ENCODE peak calls at places on chromosomes 16 and 17, in six cellular contexts. A, X, M, B, L and J are unnamed samples.
A peak's percentile ranks its signal among the peaks of the same experiment; 100 is the strongest.

GRCh38 chr16:56203052-56203451 is 11.8 kb downstream of the GNAO1 start:
- DNase-seq in A (no peak), M (peak; percentile 64), X (peak; percentile 23), B (peak; percentile 64), L (peak; percentile 56), J (peak; percentile 79)

GRCh38 chr16:89670496-89671431 is 13.1 kb downstream of the SPATA33 start:
- DNase-seq in A (no peak), L (no peak), B (no peak), M (no peak), X (no peak), J (no peak)

GRCh38 chr17:73645050-73645871 is 1.0 kb upstream of the SDK2 start:
- DNase-seq in A (no peak), X (peak; percentile 36), L (peak; percentile 94), M (peak; percentile 67), B (peak; percentile 23), J (peak; percentile 54)

GRCh38 chr17:3870871-3871306 is 22.0 kb downstream of the CAMKK1 start:
- DNase-seq in A (no peak), M (no peak), X (peak; percentile 34), L (no peak), B (no peak), J (no peak)

GRCh38 chr17:34981538-34982241 is 1.4 kb downstream of the LIG3 start:
- DNase-seq in L (peak; percentile 38), B (no peak), X (no peak), M (no peak), A (no peak), J (no peak)

GRCh38 chr17:54948380-54948779 is 20.1 kb downstream of the COX11 start:
- DNase-seq in B (no peak), A (no peak), L (no peak), X (no peak), M (no peak), J (peak; percentile 59)

GRCh38 chr17:3502466-3502865 is 26.7 kb downstream of the ASPA start:
- DNase-seq in L (no peak), B (no peak), X (no peak), A (no peak), M (no peak), J (no peak)

GRCh38 chr17:11598274-11599221 is at the start of gene DNAH9:
- DNase-seq in A (peak; percentile 99), M (peak; percentile 94), X (peak; percentile 96), B (peak; percentile 7), L (peak; percentile 99), J (peak; percentile 82)

GRCh38 chr17:37280841-37281240 is 94.9 kb upstream of the C17orf78 start:
- DNase-seq in X (no peak), L (no peak), A (no peak), M (no peak), B (no peak), J (no peak)

GRCh38 chr17:45312477-45313418 is 4.1 kb downstream of the MAP3K14 start:
- DNase-seq in M (no peak), A (no peak), X (no peak), B (no peak), L (no peak), J (no peak)

GRCh38 chr16:20409398-20410152 is at the start of gene ACSM5:
- DNase-seq in B (no peak), L (no peak), X (peak; percentile 25), M (peak; percentile 86), A (peak; percentile 39), J (peak; percentile 84)

GRCh38 chr17:35701491-35701890 is 29.9 kb upstream of the RASL10B start:
- DNase-seq in B (no peak), L (no peak), X (no peak), A (no peak), M (no peak), J (no peak)

GRCh38 chr16:55322327-55322726 is 1.7 kb upstream of the IRX6 start:
- DNase-seq in M (no peak), L (no peak), X (no peak), B (no peak), A (no peak), J (no peak)

GRCh38 chr16:25014500-25015147 is 545 bp downstream of the ARHGAP17 start:
- DNase-seq in X (peak; percentile 47), B (peak; percentile 50), L (peak; percentile 77), A (peak; percentile 30), M (peak; percentile 71), J (peak; percentile 44)

GRCh38 chr16:14202697-14203096 is 131.6 kb downstream of the MRTFB start:
- DNase-seq in A (no peak), X (no peak), B (no peak), L (peak; percentile 23), M (no peak), J (no peak)

GRCh38 chr16:89155184-89155679 is 16.3 kb upstream of the CDH15 start:
- DNase-seq in L (no peak), B (no peak), X (peak; percentile 64), A (peak; percentile 55), M (peak; percentile 84), J (peak; percentile 29)

GRCh38 chr16:1244881-1245280 is 4.4 kb downstream of the TPSAB1 start:
- DNase-seq in L (no peak), M (peak; percentile 51), A (no peak), B (peak; percentile 48), X (no peak), J (peak; percentile 27)

GRCh38 chr16:12829096-12829888 is 25.6 kb upstream of the CPPED1 start:
- DNase-seq in L (no peak), X (no peak), A (no peak), M (no peak), B (no peak), J (peak; percentile 25)

GRCh38 chr17:2853111-2853721 is 57.0 kb downstream of the RAP1GAP2 start:
- DNase-seq in L (peak; percentile 72), B (no peak), M (peak; percentile 68), A (peak; percentile 30), X (peak; percentile 60), J (peak; percentile 43)

DNA sequence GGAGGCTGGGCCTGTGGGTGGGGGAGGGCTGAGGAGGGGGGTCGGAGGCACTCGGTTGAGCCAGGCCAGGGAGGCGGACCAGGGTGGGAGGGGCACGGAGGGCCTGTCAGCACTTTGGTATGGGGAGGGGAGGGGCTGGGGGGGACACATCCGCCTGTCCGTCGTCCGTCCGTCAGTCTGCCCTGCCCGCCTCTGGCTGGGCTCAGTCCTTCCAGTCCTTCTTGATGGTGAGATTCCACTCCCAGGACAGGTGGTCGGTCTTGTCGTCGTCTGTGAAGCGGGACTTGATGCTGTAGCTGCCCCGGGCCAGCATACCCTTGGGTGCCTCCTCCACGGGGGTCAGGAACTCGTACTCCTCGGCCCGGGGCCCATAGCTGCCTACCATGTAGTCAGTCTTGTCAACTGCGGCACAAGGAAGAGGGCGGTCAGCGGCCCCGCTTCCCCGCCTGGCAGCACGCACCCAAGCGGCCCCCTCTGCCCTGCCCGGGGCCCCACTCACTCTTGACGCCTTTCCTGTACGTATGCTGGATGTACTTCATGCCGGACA is 2.4 kb downstream of the ARHGDIA start:
- DNase-seq in B (peak; percentile 72), M (peak; percentile 78), A (no peak), L (peak; percentile 35), X (peak; percentile 43), J (peak; percentile 79)
- H3K4me3 ChIP-seq in B (no peak overlapping the region), M (peak overlapping the region; percentile 74), A (no peak overlapping the region), L (no peak overlapping the region), X (peak overlapping the region; percentile 82), J (no peak overlapping the region)

GRCh38 chr16:67146523-67147357 is 4.1 kb downstream of the B3GNT9 start:
- DNase-seq in X (no peak), B (no peak), A (no peak), L (no peak), M (no peak), J (no peak)

GRCh38 chr16:67145746-67146145 is 5.1 kb downstream of the B3GNT9 start:
- DNase-seq in A (no peak), X (no peak), M (no peak), L (no peak), B (no peak), J (no peak)

GRCh38 chr16:67142342-67142741 is 8.5 kb downstream of the B3GNT9 start:
- DNase-seq in L (no peak), M (no peak), B (no peak), A (no peak), X (no peak), J (no peak)

GRCh38 chr16:67147437-67148140 is 3.2 kb downstream of the B3GNT9 start:
- DNase-seq in L (no peak), M (no peak), B (no peak), X (no peak), A (no peak), J (no peak)

DNA sequence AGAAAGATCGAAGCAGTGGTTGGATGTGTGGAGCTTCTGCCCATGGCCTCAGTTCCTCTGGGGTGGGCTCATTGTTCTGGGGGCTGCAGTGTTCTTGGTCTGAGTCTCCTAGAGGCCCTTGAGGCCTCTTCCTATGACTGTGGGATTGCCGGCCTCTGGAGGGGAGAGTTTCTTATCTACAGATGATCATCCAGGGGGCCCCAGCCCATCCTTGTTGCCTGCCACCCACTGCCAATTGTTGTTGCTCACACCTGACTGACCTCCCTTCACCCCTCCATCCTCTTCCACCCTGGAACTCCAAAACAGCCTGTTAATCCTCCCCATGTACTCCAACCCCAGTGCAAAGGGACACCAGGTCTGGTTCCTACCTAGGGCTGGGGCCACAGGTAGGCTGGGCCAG is 5.9 kb downstream of the B3GNT9 start:
- DNase-seq in B (no peak), A (no peak), M (no peak), L (no peak), X (no peak), J (no peak)
- H3K36me3 ChIP-seq in B (peaks cover 73% of the 10 kb centered on the region), A (peaks cover 9% of the 10 kb centered on the region), M (peaks cover 21% of the 10 kb centered on the region), L (no peaks in the 10 kb centered on the region), X (peaks cover 64% of the 10 kb centered on the region), J (peaks cover 12% of the 10 kb centered on the region)

DNA sequence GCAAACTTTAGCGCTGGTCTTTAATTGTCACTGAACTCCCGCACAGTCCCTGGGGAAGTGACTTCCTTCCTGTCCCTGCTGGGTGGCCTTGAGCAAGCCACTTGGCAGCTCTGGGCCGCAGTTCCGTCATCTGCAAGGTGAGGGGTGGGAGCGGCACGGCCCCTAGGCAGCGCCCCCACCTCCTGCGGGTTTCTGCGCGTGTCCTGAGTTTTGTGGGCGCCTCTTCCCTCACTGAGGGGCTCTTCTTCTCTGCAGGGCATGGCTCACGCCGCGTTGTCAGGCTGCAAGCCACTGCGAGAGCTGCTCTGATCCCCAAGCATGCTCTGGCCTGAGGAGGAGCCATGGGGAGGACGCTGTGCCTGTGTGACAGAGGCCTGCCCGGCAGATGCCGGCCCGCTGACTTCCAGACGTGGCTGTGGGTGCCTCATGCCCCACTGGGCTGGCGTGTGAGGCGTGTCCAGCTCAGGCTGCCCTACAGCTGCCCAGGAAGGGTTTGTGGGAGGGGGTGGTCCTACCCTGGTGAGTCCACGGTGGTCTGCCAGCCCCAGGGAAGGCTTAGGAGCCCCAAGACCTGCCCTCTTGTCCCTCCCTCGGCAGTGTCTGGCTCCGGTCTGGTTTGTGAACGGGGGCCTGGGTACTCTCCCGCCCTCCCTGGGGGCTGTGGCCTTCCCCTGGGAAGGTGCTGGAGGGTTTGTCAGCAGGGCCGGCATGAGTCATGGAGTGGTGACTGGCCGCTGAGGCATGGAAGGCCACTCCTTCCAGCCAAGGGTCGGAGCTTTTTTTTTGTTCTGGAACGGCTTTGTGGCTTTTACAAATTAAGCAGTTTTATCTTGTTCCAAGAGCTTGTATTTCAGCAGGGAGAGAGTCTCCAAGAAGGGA is 182.0 kb downstream of the SEC14L1 start:
- DNase-seq in A (peak; percentile 73), B (peak; percentile 94), M (peak; percentile 92), X (peak; percentile 72), L (peak; percentile 23), J (peak; percentile 100)
- H3K4me3 ChIP-seq in A (peak overlapping the region; percentile 21), B (no peak overlapping the region), M (peak overlapping the region; percentile 66), X (peak overlapping the region; percentile 14), L (no peak overlapping the region), J (peak overlapping the region; percentile 63)

DNA sequence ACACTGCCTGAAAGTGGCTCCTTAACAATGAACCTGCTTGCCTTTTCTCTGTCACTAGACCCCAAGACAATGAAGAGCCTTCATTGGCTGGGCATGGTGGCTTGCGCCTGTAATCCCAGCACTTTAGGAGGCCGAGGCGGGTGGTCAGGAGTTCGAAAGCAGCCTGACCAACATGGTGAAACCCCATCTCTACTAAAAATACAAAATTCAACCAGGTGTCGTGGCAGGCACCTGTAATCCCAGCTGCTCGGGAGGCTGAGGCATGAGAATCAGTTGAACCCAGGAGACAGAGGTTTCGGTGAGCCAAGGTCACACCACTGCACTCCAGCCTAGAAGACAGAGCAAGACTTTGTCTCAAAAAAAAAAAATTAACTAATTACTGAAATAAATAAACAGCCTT is 45.3 kb upstream of the SEC14L1 start:
- DNase-seq in A (no peak), B (no peak), M (no peak), X (no peak), L (no peak), J (no peak)
- H3K36me3 ChIP-seq in A (peaks cover 7% of the 10 kb centered on the region), B (peaks cover 24% of the 10 kb centered on the region), M (peaks cover 12% of the 10 kb centered on the region), X (peaks cover 12% of the 10 kb centered on the region), L (no peaks in the 10 kb centered on the region), J (peaks cover 85% of the 10 kb centered on the region)